ENCODE peak calls at places on chromosomes 7 and 10, in four cellular contexts. H is pulmonary artery endothelial cell; L is erythroblast; A is stimulated activated CD4-positive, alpha-beta T cell treated with anti-CD3 and anti-CD28 coated beads, Interleukin-4, amount 100 ng/mL, for 4 hours. Y is an unnamed sample.

GRCh38 chr7:105346593-105347322 is 42.0 kb downstream of the SRPK2 start:
- DNase-seq in H (no peak), L (no peak), A (no peak), Y (no peak)

GRCh38 chr10:9362721-9363120 is 1308.2 kb downstream of the GATA3 start:
- DNase-seq in H (no peak), A (no peak), L (no peak), Y (no peak)

GRCh38 chr10:97427571-97428179 is 1.7 kb downstream of the PGAM1 start:
- DNase-seq in H (no peak), L (peak; percentile 23), A (no peak), Y (peak; percentile 70)

GRCh38 chr7:46757006-46757405 is 824.9 kb downstream of the TNS3 start:
- DNase-seq in A (no peak), L (no peak), H (no peak), Y (no peak)

GRCh38 chr7:87092568-87093091 is 33.2 kb upstream of the ELAPOR2 start:
- DNase-seq in H (no peak), A (no peak), L (no peak), Y (no peak)

GRCh38 chr7:113349339-113349738 is 231.0 kb upstream of the SMIM30 start:
- DNase-seq in L (no peak), H (no peak), A (no peak), Y (no peak)

GRCh38 chr10:124381011-124381591 is 37.6 kb downstream of the OAT start:
- DNase-seq in H (no peak), A (no peak), L (no peak), Y (no peak)

GRCh38 chr10:107496594-107496993 is 332.1 kb upstream of the SORCS1 start:
- DNase-seq in H (no peak), A (no peak), L (no peak), Y (peak; percentile 38)

GRCh38 chr7:47544416-47544815 is 37.5 kb downstream of the TNS3 start:
- DNase-seq in H (no peak), A (no peak), L (no peak), Y (no peak)

GRCh38 chr10:12540341-12540781 is 191.0 kb downstream of the CAMK1D start:
- DNase-seq in A (no peak), L (no peak), H (no peak), Y (peak; percentile 5)

GRCh38 chr10:6918305-6918704 is 338.2 kb upstream of the PRKCQ start:
- DNase-seq in H (no peak), L (peak; percentile 58), A (peak; percentile 72), Y (peak; percentile 24)

Y was measured in GM23248.